ENCODE peak calls at places on chromosomes 4 and X, in four cellular contexts. One of them, this sample, is unnamed. For H3K27me3, the result is how much of the 10 kb centered on the place peaks cover.

GRCh38 chr4:600850-601515 is 24.4 kb upstream of the PDE6B start:
- DNase-seq in breast epithelium: no peak
- DNase-seq in HCT116: no peak
- DNase-seq in AG04450: no peak
- DNase-seq in this sample: no peak

GRCh38 chrX:45322820-45323219 is 122.1 kb upstream of the DIPK2B start:
- DNase-seq in breast epithelium: no peak
- DNase-seq in HCT116: no peak
- DNase-seq in AG04450: no peak
- DNase-seq in this sample: no peak

GRCh38 chrX:1386338-1387127 is 5.4 kb downstream of the SLC25A6 start:
- DNase-seq in breast epithelium: peak
- DNase-seq in HCT116: no peak
- DNase-seq in AG04450: no peak
- DNase-seq in this sample: no peak

GRCh38 chr4:69308634-69309033 is 28.4 kb downstream of the UGT2B28 start:
- DNase-seq in breast epithelium: no peak
- DNase-seq in HCT116: no peak
- DNase-seq in AG04450: no peak
- DNase-seq in this sample: no peak

GRCh38 chrX:131854586-131854985 is 168.5 kb upstream of the STK26 start:
- DNase-seq in breast epithelium: no peak
- DNase-seq in HCT116: no peak
- DNase-seq in AG04450: no peak
- DNase-seq in this sample: no peak

GRCh38 chr4:151313306-151314028 is 11.9 kb downstream of the SH3D19 start:
- DNase-seq in breast epithelium: no peak
- DNase-seq in HCT116: no peak
- DNase-seq in AG04450: no peak
- DNase-seq in this sample: no peak

GRCh38 chrX:36898301-36898700 is 109.9 kb upstream of the FAM47C start:
- DNase-seq in breast epithelium: no peak
- DNase-seq in HCT116: no peak
- DNase-seq in AG04450: no peak
- DNase-seq in this sample: no peak

GRCh38 chr4:54004463-54004862 is 59.9 kb downstream of the CHIC2 start:
- DNase-seq in breast epithelium: no peak
- DNase-seq in HCT116: no peak
- DNase-seq in AG04450: no peak
- DNase-seq in this sample: no peak

GRCh38 chr4:41339812-41340809 is 83.4 kb downstream of the UCHL1 start:
- DNase-seq in breast epithelium: no peak
- DNase-seq in HCT116: no peak
- DNase-seq in AG04450: no peak
- DNase-seq in this sample: no peak

GRCh38 chr4:150584198-150584593 is 2.2 kb downstream of the MAB21L2 start:
- DNase-seq in breast epithelium: no peak
- DNase-seq in HCT116: no peak
- DNase-seq in AG04450: no peak
- DNase-seq in this sample: no peak

GRCh38 chrX:94551831-94552230 is 877.8 kb downstream of the FAM133A start:
- DNase-seq in breast epithelium: no peak
- DNase-seq in HCT116: no peak
- DNase-seq in AG04450: no peak
- DNase-seq in this sample: no peak

GRCh38 chr4:150828159-150828558 is 186.9 kb downstream of the LRBA start:
- DNase-seq in breast epithelium: no peak
- DNase-seq in HCT116: no peak
- DNase-seq in AG04450: no peak
- DNase-seq in this sample: no peak

GRCh38 chr4:1683371-1683902 is 676 bp downstream of the FAM53A start:
- DNase-seq in breast epithelium: no peak
- DNase-seq in HCT116: no peak
- DNase-seq in AG04450: peak
- DNase-seq in this sample: peak

GRCh38 chrX:8738588-8739189 is 6.8 kb upstream of the ANOS1 start:
- DNase-seq in breast epithelium: no peak
- DNase-seq in HCT116: no peak
- DNase-seq in AG04450: no peak
- DNase-seq in this sample: no peak

GRCh38 chr4:38728651-38729141 is 54.1 kb downstream of the TLR10 start:
- DNase-seq in breast epithelium: no peak
- DNase-seq in HCT116: peak
- DNase-seq in AG04450: no peak
- DNase-seq in this sample: no peak

GRCh38 chr4:25973346-25973745 is 59.3 kb downstream of the SMIM20 start:
- DNase-seq in breast epithelium: no peak
- DNase-seq in HCT116: no peak
- DNase-seq in AG04450: no peak
- DNase-seq in this sample: no peak

GRCh38 chrX:153379508-153379907 is 21.6 kb downstream of the PNMA6E start:
- DNase-seq in breast epithelium: no peak
- DNase-seq in HCT116: no peak
- DNase-seq in AG04450: no peak
- DNase-seq in this sample: no peak

GRCh38 chr4:30718889-30719252 is 1.3 kb upstream of the PCDH7 start:
- DNase-seq in breast epithelium: no peak
- DNase-seq in HCT116: no peak
- DNase-seq in AG04450: no peak
- DNase-seq in this sample: no peak

GRCh38 chr4:6799091-6799490 is 16.6 kb downstream of the KIAA0232 start:
- DNase-seq in breast epithelium: no peak
- DNase-seq in HCT116: no peak
- DNase-seq in AG04450: no peak
- DNase-seq in this sample: no peak

GRCh38 chr4:184459413-184459812 is 14.9 kb downstream of the IRF2 start:
- DNase-seq in breast epithelium: no peak
- DNase-seq in HCT116: no peak
- DNase-seq in AG04450: no peak
- DNase-seq in this sample: no peak

GRCh38 chr4:91997045-91997444 is 306.7 kb upstream of the GRID2 start:
- DNase-seq in breast epithelium: no peak
- DNase-seq in HCT116: no peak
- DNase-seq in AG04450: no peak
- DNase-seq in this sample: no peak

GRCh38 chr4:6633091-6633906 is 7.2 kb upstream of the MRFAP1 start:
- DNase-seq in breast epithelium: peak
- DNase-seq in HCT116: no peak
- DNase-seq in AG04450: no peak
- DNase-seq in this sample: no peak

GRCh38 chr4:113869743-113870375 is 108.3 kb upstream of the CAMK2D start:
- DNase-seq in breast epithelium: no peak
- DNase-seq in HCT116: peak
- DNase-seq in AG04450: no peak
- DNase-seq in this sample: no peak

GRCh38 chr4:169238445-169238844 is 32.3 kb downstream of the SH3RF1 start:
- DNase-seq in breast epithelium: no peak
- DNase-seq in HCT116: no peak
- DNase-seq in AG04450: no peak
- DNase-seq in this sample: no peak

GRCh38 chrX:120090208-120090607 is 12.7 kb upstream of the RHOXF2B start:
- DNase-seq in breast epithelium: no peak
- DNase-seq in HCT116: no peak
- DNase-seq in AG04450: no peak
- DNase-seq in this sample: no peak
- TF ChIP-seq CTCF in breast epithelium: no peak
- TF ChIP-seq CTCF in HCT116: peak
- TF ChIP-seq CTCF in AG04450: no peak
- TF ChIP-seq CTCF in this sample: no peak

DNA sequence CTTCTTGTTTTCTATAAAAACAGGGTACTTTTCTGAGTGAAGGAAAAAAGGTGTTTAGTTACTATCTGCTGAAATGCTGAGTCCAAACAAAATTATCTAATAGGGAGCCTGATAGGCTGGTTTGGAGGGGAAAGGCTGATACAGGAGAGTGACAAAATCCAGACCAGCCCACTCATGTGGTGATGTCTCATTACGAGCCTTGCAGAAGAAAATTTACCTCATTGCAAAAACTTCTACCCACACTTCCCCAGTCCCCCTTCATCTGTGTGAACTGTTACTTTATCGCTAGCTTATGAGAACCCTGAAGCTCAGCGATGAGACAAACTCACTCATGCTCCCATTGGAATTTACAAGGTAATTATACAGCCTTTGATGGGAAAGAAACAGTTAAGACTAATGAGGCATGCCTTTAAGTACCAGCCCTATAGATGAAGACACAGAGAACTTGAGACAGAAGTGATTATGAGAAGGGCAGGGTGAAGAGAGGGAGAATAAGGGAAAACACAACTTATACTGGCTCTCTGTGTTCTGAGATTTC is 76.1 kb downstream of the ARHGAP6 start:
- DNase-seq in breast epithelium: no peak
- DNase-seq in HCT116: no peak
- DNase-seq in AG04450: no peak
- DNase-seq in this sample: no peak
- H3K27me3 ChIP-seq in breast epithelium: under half
- H3K27me3 ChIP-seq in HCT116: under half
- H3K27me3 ChIP-seq in AG04450: under half
- H3K27me3 ChIP-seq in this sample: under half

GRCh38 chr4:47577779-47578553 is 92.9 kb downstream of the ATP10D start:
- DNase-seq in breast epithelium: no peak
- DNase-seq in HCT116: no peak
- DNase-seq in AG04450: no peak
- DNase-seq in this sample: peak
- H3K27ac ChIP-seq in breast epithelium: peak
- H3K27ac ChIP-seq in HCT116: no peak
- H3K27ac ChIP-seq in AG04450: no peak
- H3K27ac ChIP-seq in this sample: peak

GRCh38 chr4:153465922-153466636 is at the start of gene TMEM131L:
- DNase-seq in breast epithelium: no peak
- DNase-seq in HCT116: peak
- DNase-seq in AG04450: no peak
- DNase-seq in this sample: no peak
- TF ChIP-seq CTCF in breast epithelium: peak
- TF ChIP-seq CTCF in HCT116: no peak
- TF ChIP-seq CTCF in AG04450: peak
- TF ChIP-seq CTCF in this sample: no peak